ENCODE peak calls at places on chromosomes 6 and 20, in four cellular contexts. L is left lung, Y is stomach, X is foreskin keratinocyte. C is an unnamed sample.
A peak's percentile ranks its signal among the peaks of the same experiment; 100 is the strongest.

GRCh38 chr6:26249709-26249958 is 115.4 kb upstream of the BTN3A2 start:
- DNase-seq in L (no peak), X (no peak), Y (no peak), C (no peak)

GRCh38 chr20:1894951-1895673 is at the start of gene SIRPA:
- DNase-seq in X (peak; percentile 58), L (peak; percentile 58), Y (peak; percentile 55), C (no peak)

GRCh38 chr6:99241905-99242534 is 107.5 kb downstream of the FAXC start:
- DNase-seq in X (peak; percentile 37), L (no peak), Y (peak; percentile 34), C (peak; percentile 3)

GRCh38 chr20:4152696-4153235 is 137.4 kb upstream of the RNF24 start:
- DNase-seq in Y (no peak), L (no peak), X (no peak), C (no peak)

GRCh38 chr6:166489301-166490155 is 97.0 kb downstream of the RAMACL start:
- DNase-seq in Y (no peak), L (no peak), X (no peak), C (no peak)

GRCh38 chr20:7505152-7505834 is 435.0 kb downstream of the HAO1 start:
- DNase-seq in Y (no peak), X (peak; percentile 17), L (no peak), C (no peak)

GRCh38 chr6:43877463-43878126 is 107.6 kb downstream of the VEGFA start:
- DNase-seq in Y (no peak), X (no peak), L (no peak), C (no peak)

GRCh38 chr6:15969236-15969778 is 159.6 kb upstream of the MYLIP start:
- DNase-seq in L (no peak), X (peak; percentile 98), Y (no peak), C (peak; percentile 68)

GRCh38 chr6:90028080-90028778 is 134.0 kb downstream of the GJA10 start:
- DNase-seq in L (no peak), X (no peak), Y (no peak), C (no peak)

C was measured in epithelial cell of prostate.